ENCODE peak calls at places on chromosomes 3 and 15, in six cellular contexts. C is neural crest cell; V is thoracic aorta; Y is stimulated activated CD4-positive, alpha-beta T cell treated with anti-CD3 and anti-CD28 coated beads, Interleukin-15, amount 100 ng/mL, for 1 hour; F is skeletal muscle cell; R is astrocyte of the cerebellum. Z is an unnamed sample.

GRCh38 chr15:59794229-59794886 is 105.2 kb upstream of the BNIP2 start:
- DNase-seq in R (no peak), C (no peak), V (no peak), F (no peak), Y (no peak), Z (no peak)

GRCh38 chr15:89665449-89666146 is 10.3 kb upstream of the KIF7 start:
- DNase-seq in V (no peak), F (no peak), R (no peak), C (peak), Y (no peak), Z (no peak)

GRCh38 chr15:22950211-22950990 is 29.8 kb downstream of the CYFIP1 start:
- DNase-seq in R (no peak), C (no peak), V (no peak), Y (no peak), F (no peak), Z (no peak)

GRCh38 chr3:43753743-43754142 is 63.0 kb downstream of the ABHD5 start:
- DNase-seq in Y (no peak), F (no peak), V (no peak), C (no peak), R (no peak), Z (no peak)

GRCh38 chr15:43930556-43930955 is 103.8 kb downstream of the WDR76 start:
- DNase-seq in F (no peak), C (no peak), R (no peak), V (no peak), Y (no peak), Z (no peak)

GRCh38 chr3:45311327-45311726 is 77.0 kb upstream of the LARS2 start:
- DNase-seq in R (no peak), C (no peak), V (no peak), Y (no peak), F (no peak), Z (no peak)

GRCh38 chr15:64842986-64843561 is 1.4 kb downstream of the PLEKHO2 start:
- DNase-seq in F (no peak), C (no peak), Y (no peak), V (no peak), R (no peak), Z (no peak)

GRCh38 chr3:111910806-111911205 is 51.7 kb downstream of the PHLDB2 start:
- DNase-seq in V (no peak), F (peak), R (peak), C (no peak), Y (no peak), Z (no peak)

Z was measured in stimulated activated CD8-positive, alpha-beta memory T cell treated with anti-CD3 and anti-CD28 coated beads, Interleukin-15, amount 100 ng/mL, for 4 hours.